ENCODE peak calls at places on chromosome 16, in ten cellular contexts. J is NCI-H1048; P is gastrocnemius medialis; Z is mesenchymal stem cell; X is AG10803; V is heart right ventricle; Y is neural crest cell; U is SIG-M5; Q is renal cortical epithelial cell; C is stimulated activated CD8-positive, alpha-beta memory T cell treated with anti-CD3 and anti-CD28 coated beads, Interleukin-12 subunit alpha, Interleukin-12 subunit beta, amount 100 ng/mL, for 4 hours. F is an unnamed sample.

GRCh38 chr16:66489385-66489784 is 60.5 kb downstream of the TK2 start:
- DNase-seq in Q (no peak), Z (no peak), U (no peak), P (peak; percentile 4), Y (no peak), J (no peak), V (no peak), X (no peak), C (no peak), F (no peak)

GRCh38 chr16:9102379-9102778 is 10.9 kb downstream of the HAPSTR1 start:
- DNase-seq in Y (no peak), U (no peak), Q (peak; percentile 74), V (no peak), P (no peak), J (no peak), C (no peak), X (peak; percentile 91), Z (peak; percentile 81), F (no peak)

GRCh38 chr16:5928476-5929055 is 831.0 kb upstream of the EEF2KMT start:
- DNase-seq in Z (no peak), Y (no peak), J (no peak), C (no peak), U (no peak), P (no peak), V (no peak), Q (no peak), X (no peak), F (no peak)

GRCh38 chr16:24253192-24253591 is 2.9 kb upstream of the CACNG3 start:
- DNase-seq in Q (peak; percentile 21), V (peak; percentile 10), C (no peak), P (no peak), Y (peak; percentile 25), U (no peak), Z (peak; percentile 8), J (no peak), X (peak; percentile 24), F (peak; percentile 33)

GRCh38 chr16:50587543-50587942 is 39.3 kb downstream of the NKD1 start:
- DNase-seq in J (no peak), Q (no peak), Y (no peak), P (no peak), Z (no peak), U (no peak), X (no peak), C (no peak), V (no peak), F (peak; percentile 7)

GRCh38 chr16:28925386-28926228 is 569 bp upstream of the RABEP2 start:
- DNase-seq in J (no peak), Q (peak; percentile 57), P (peak; percentile 66), Y (no peak), V (peak; percentile 88), U (no peak), Z (peak; percentile 84), X (peak; percentile 83), C (peak; percentile 60), F (peak; percentile 88)

GRCh38 chr16:4179020-4179419 is 62.8 kb upstream of the ADCY9 start:
- DNase-seq in C (no peak), V (no peak), Q (peak; percentile 48), P (peak; percentile 50), Y (no peak), X (peak; percentile 54), J (no peak), Z (peak; percentile 37), U (peak; percentile 36), F (no peak)

GRCh38 chr16:24850289-24850931 is 4.6 kb downstream of the SLC5A11 start:
- DNase-seq in Y (no peak), Q (peak; percentile 61), J (no peak), C (no peak), P (no peak), Z (peak; percentile 52), V (no peak), U (no peak), X (peak; percentile 49), F (no peak)

GRCh38 chr16:89193021-89193575 is 7.2 kb downstream of the SLC22A31 start:
- DNase-seq in Z (peak; percentile 84), P (no peak), Q (no peak), U (peak; percentile 12), J (peak; percentile 10), C (no peak), X (peak; percentile 93), Y (no peak), V (peak; percentile 46), F (peak; percentile 62)